ENCODE peak calls at places on chromosomes 13 and 19, in five cellular contexts. J is SK-N-SH, C is uterus, O is GM23338, G is BJ. M is an unnamed sample.

GRCh38 chr19:677201-677600 is 1.0 kb downstream of the FSTL3 start:
- DNase-seq in G (no peak), J (peak; percentile 67), O (no peak), C (peak; percentile 80), M (peak; percentile 92)

GRCh38 chr19:33273881-33274662 is 28.3 kb downstream of the CEBPA start:
- DNase-seq in J (no peak), O (no peak), C (peak; percentile 68), G (peak; percentile 29), M (no peak)

GRCh38 chr19:28221736-28222135 is 991.2 kb downstream of the UQCRFS1 start:
- DNase-seq in G (no peak), O (no peak), J (no peak), C (no peak), M (no peak)

GRCh38 chr19:10317045-10317856 is 1.4 kb upstream of the FDX2 start:
- DNase-seq in C (no peak), J (no peak), O (no peak), G (no peak), M (no peak)

GRCh38 chr13:35475960-35476943 is at the start of gene MAB21L1:
- DNase-seq in J (peak; percentile 90), C (no peak), G (peak; percentile 83), O (peak; percentile 49), M (no peak)

GRCh38 chr19:10292789-10293636 is 3.3 kb downstream of the ICAM5 start:
- DNase-seq in J (no peak), G (no peak), C (no peak), O (peak; percentile 65), M (no peak)

GRCh38 chr13:42277618-42278276 is 5.8 kb downstream of the AKAP11 start:
- DNase-seq in G (no peak), O (no peak), C (no peak), J (no peak), M (no peak)

GRCh38 chr13:98535501-98536357 is 41.2 kb downstream of the STK24 start:
- DNase-seq in O (no peak), C (no peak), J (no peak), G (no peak), M (no peak)

GRCh38 chr13:49235856-49236431 is 11.8 kb upstream of the CDADC1 start:
- DNase-seq in J (no peak), G (no peak), C (no peak), O (no peak), M (no peak)

GRCh38 chr19:33797821-33798633 is 1.4 kb downstream of the KCTD15 start:
- DNase-seq in G (no peak), O (peak; percentile 83), C (peak; percentile 74), J (peak; percentile 82), M (no peak)

GRCh38 chr19:273393-273792 is 17.8 kb downstream of the PLPP2 start:
- DNase-seq in G (no peak), C (no peak), J (no peak), O (no peak), M (peak; percentile 23)

GRCh38 chr13:40152145-40152544 is 496.7 kb downstream of the COG6 start:
- DNase-seq in O (no peak), C (no peak), J (no peak), G (no peak), M (no peak)

GRCh38 chr19:38362076-38362945 is 12.1 kb upstream of the PSMD8 start:
- DNase-seq in C (peak; percentile 68), J (peak; percentile 92), O (peak; percentile 97), G (no peak), M (peak; percentile 70)

GRCh38 chr19:38359242-38360021 is 14.9 kb upstream of the PSMD8 start:
- DNase-seq in J (no peak), C (no peak), G (no peak), O (no peak), M (no peak)

GRCh38 chr19:38360351-38360750 is 14.0 kb upstream of the PSMD8 start:
- DNase-seq in G (no peak), J (no peak), O (no peak), C (no peak), M (no peak)

GRCh38 chr19:38360839-38361631 is 13.3 kb upstream of the PSMD8 start:
- DNase-seq in G (no peak), C (no peak), O (no peak), J (peak; percentile 48), M (no peak)

DNA sequence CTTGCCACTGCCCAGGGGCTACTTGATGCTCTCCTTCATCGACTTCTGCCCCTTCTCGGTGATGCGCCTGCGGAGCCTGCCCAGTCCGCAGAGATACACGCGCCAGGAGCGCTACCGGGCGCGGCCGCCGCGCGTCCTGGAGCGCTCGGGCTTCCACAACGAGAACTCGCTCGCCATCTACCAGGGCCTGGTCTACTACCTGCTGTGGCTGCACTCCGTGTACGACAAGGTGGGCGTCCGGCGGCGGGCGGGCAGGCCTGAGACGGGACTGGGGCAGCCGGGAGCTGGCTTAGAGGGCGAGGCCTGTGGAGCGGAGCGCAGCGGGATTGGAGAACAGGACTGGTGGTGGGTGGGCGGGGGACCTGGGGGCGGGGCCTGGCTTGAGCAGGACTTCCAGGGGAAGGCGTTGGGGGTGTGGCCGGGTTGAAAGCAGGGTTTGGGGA is 12.7 kb upstream of the PSMD8 start:
- DNase-seq in G (no peak), C (peak; percentile 57), O (peak; percentile 99), J (peak; percentile 97), M (peak; percentile 65)
- TF ChIP-seq CTCF in G (peak; percentile 35), C (no peak), O (no peak), J (peak; percentile 16), M (no peak)

GRCh38 chr19:53961523-53962345 is 1.0 kb upstream of the CACNG8 start:
- DNase-seq in O (peak; percentile 76), J (peak; percentile 83), C (no peak), G (no peak), M (no peak)
- H3K27me3 ChIP-seq in O (no peaks in the 10 kb centered on the region), J (no peaks in the 10 kb centered on the region), C (peaks cover 33% of the 10 kb centered on the region), G (peaks cover 29% of the 10 kb centered on the region), M (peaks cover 31% of the 10 kb centered on the region)

GRCh38 chr13:21231426-21231945 is 55.0 kb downstream of the MRPL57 start:
- DNase-seq in O (no peak), G (no peak), J (peak; percentile 27), C (no peak), M (no peak)

GRCh38 chr13:21234537-21234936 is 58.1 kb downstream of the MRPL57 start:
- DNase-seq in O (no peak), J (peak; percentile 45), C (no peak), G (no peak), M (no peak)

GRCh38 chr13:21232599-21232998 is 56.1 kb downstream of the MRPL57 start:
- DNase-seq in J (no peak), C (no peak), O (no peak), G (no peak), M (no peak)

GRCh38 chr13:21232196-21232595 is 55.7 kb downstream of the MRPL57 start:
- DNase-seq in O (peak; percentile 16), J (no peak), G (no peak), C (peak; percentile 62), M (peak; percentile 63)

DNA sequence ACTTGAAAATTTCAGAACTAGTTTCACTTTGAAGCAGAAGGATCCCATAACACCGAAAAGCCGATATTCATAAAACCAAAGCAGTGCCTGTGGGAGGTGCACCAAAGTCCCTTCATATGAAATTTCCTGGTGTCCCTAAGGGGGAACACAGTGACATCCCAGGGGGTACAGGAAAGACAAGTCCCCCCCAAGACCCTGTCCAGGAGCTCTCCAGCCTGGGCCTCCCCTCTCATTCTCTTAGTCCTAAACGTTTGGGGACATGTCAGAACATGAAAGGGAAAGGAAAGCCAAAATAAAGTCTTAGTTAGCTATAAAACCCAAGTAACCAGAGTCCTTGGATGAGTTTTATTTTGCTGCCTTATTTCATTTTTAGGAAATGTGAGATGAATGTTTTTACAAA is 56.6 kb downstream of the MRPL57 start:
- DNase-seq in O (no peak), G (no peak), C (no peak), J (no peak), M (no peak)
- H3K4me3 ChIP-seq in O (no peak overlapping the region), G (no peak overlapping the region), C (no peak overlapping the region), J (no peak overlapping the region), M (no peak overlapping the region)

DNA sequence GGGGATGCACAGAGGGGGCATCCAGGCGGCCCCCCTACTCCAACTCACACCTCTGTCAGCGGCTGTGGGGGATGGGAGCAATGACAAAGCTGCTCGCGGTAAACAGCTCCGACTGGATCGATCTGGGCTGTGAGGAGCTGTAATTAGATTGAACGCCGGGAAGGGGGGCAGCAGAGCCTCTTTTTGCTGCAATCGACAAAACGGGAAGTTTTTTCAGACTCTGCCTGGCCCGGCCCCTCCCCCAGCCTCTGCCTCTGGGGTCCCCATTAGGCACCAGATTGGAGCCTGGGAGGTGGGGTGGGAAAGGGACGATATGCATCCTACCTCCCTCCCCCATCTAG is 16.3 kb downstream of the ONECUT3 start:
- DNase-seq in J (no peak), G (no peak), C (no peak), O (no peak), M (no peak)
- TF ChIP-seq CTCF in J (no peak), G (no peak), C (no peak), O (no peak), M (no peak)

DNA sequence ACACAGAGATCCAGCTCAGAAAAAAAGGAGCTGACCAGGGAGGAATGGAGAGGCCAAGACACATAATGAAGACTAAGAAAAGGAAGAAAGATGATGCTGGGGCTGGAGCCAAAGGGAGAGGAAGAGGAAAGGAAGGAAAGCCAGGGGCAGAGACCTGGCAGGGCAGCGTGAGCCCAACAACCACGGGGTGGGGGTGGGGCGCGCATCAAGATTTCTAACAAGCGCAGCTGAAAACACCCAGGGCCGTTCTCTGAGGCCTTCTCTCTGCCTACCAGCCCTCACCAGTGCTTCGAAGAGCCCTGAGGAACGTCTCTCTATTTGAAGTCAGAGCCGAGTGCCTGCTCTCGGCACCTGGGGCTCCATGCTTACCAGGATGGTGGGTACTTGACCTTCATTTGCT is 23.6 kb upstream of the POU2F2 start:
- DNase-seq in G (no peak), J (no peak), C (no peak), O (peak; percentile 62), M (no peak)
- H3K27me3 ChIP-seq in G (peaks cover 61% of the 10 kb centered on the region), J (peaks cover 48% of the 10 kb centered on the region), C (no peaks in the 10 kb centered on the region), O (peaks cover 7% of the 10 kb centered on the region), M (peaks cover 7% of the 10 kb centered on the region)

GRCh38 chr13:102901056-102901455 is 55.2 kb downstream of the ERCC5 start:
- DNase-seq in J (no peak), C (no peak), O (no peak), G (no peak), M (no peak)

GRCh38 chr13:102897371-102898138 is 51.7 kb downstream of the ERCC5 start:
- DNase-seq in C (no peak), J (no peak), O (no peak), G (no peak), M (no peak)

GRCh38 chr13:102901615-102902305 is 55.9 kb downstream of the ERCC5 start:
- DNase-seq in C (no peak), J (no peak), O (no peak), G (no peak), M (no peak)

GRCh38 chr13:102902789-102903347 is 57.0 kb downstream of the ERCC5 start:
- DNase-seq in G (no peak), O (peak; percentile 53), C (no peak), J (no peak), M (no peak)

DNA sequence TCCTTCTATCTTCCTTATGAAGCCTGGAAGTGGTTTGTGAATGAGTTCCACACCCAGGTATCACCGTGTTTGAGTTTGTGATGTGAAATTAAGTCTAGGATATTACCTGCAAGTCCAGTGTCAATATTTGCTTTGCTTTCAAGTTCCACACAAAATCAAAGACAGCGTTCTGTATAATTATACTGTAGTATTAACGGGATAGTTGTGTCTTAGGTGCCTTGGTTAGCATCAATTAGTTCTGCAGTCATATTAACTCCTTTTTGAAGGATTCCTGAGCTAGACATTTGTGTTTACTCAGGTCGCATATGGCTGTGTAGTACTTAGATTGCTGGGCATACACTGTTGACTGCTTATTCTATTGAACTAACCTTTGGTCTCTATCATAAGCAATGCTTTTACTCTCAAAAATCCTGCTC is 54.4 kb downstream of the ERCC5 start:
- DNase-seq in O (no peak), C (no peak), G (no peak), J (no peak), M (no peak)
- H3K4me3 ChIP-seq in O (no peak overlapping the region), C (no peak overlapping the region), G (no peak overlapping the region), J (no peak overlapping the region), M (no peak overlapping the region)

GRCh38 chr19:37719927-37720265 is 335 bp upstream of the ZNF607 start:
- DNase-seq in G (no peak), C (no peak), O (no peak), J (no peak), M (no peak)
- TF ChIP-seq CTCF in G (no peak), C (no peak), O (no peak), J (peak; percentile 16), M (peak; percentile 3)